ENCODE peak calls at places on chromosomes 5 and 9, in six cellular contexts. I is hepatocyte, T is endothelial cell of umbilical vein, C is HCT116, P is neural progenitor cell, U is GM23248. Z is an unnamed sample. For H3K79me2, the result is how much of the 10 kb centered on the place peaks cover.

GRCh38 chr9:110153431-110153830 is 54.5 kb downstream of the C9orf152 start:
- DNase-seq in I (no peak), T (no peak), C (no peak), P (no peak), U (peak), Z (no peak)

GRCh38 chr5:143355710-143356109 is 47.8 kb downstream of the NR3C1 start:
- DNase-seq in I (peak), T (peak), C (peak), P (no peak), U (peak), Z (peak)

GRCh38 chr9:77543131-77543822 is 104.8 kb downstream of the GNA14 start:
- DNase-seq in I (no peak), T (no peak), C (no peak), P (no peak), U (no peak), Z (no peak)

GRCh38 chr9:18393340-18394130 is 80.4 kb upstream of the ADAMTSL1 start:
- DNase-seq in I (peak), T (peak), C (peak), P (no peak), U (peak), Z (peak)

GRCh38 chr9:78620764-78621163 is 323.8 kb downstream of the PSAT1 start:
- DNase-seq in I (no peak), T (no peak), C (no peak), P (no peak), U (peak), Z (peak)

GRCh38 chr9:13487071-13487470 is 207.6 kb upstream of the MPDZ start:
- DNase-seq in I (no peak), T (no peak), C (no peak), P (no peak), U (no peak), Z (no peak)

GRCh38 chr9:69376651-69377050 is 51.6 kb downstream of the ENTREP1 start:
- DNase-seq in I (peak), T (peak), C (no peak), P (no peak), U (peak), Z (peak)

GRCh38 chr9:135218331-135219225 is 131.1 kb downstream of the OLFM1 start:
- DNase-seq in I (no peak), T (no peak), C (no peak), P (peak), U (peak), Z (no peak)

GRCh38 chr9:76684213-76684612 is 80.0 kb upstream of the PCA3 start:
- DNase-seq in I (no peak), T (no peak), C (no peak), P (no peak), U (no peak), Z (no peak)

GRCh38 chr5:2735996-2736395 is 15.5 kb downstream of the IRX2 start:
- DNase-seq in I (no peak), T (no peak), C (no peak), P (no peak), U (no peak), Z (no peak)

GRCh38 chr5:148949871-148950863 is 112.7 kb downstream of the SH3TC2 start:
- DNase-seq in I (peak), T (no peak), C (no peak), P (no peak), U (peak), Z (no peak)
- H3K27ac ChIP-seq in I (no peak), T (no peak), C (no peak), P (no peak), U (no peak), Z (no peak)

DNA sequence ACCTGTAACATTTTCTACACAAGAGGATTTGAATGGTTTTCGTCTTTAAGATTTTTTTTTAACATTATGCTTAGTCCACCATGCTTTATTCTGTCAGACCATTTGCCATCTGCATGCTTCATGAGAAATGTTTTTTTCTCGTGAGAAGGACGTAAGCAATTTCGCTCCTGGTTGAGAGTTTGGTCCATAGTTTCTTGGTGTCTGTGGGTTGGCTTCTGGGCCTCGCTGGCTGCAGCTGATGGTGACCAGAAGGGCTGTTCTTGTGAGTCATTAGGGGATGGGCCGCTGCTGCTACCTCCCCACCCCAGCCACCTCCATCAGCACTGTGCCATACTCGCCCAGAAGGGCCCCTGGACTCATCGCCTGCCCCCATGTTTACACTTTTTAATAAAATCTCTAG is 11.4 kb downstream of the SYK start:
- DNase-seq in I (no peak), T (no peak), C (no peak), P (no peak), U (no peak), Z (no peak)
- H3K79me2 ChIP-seq in I (under half), T (under half), C (under half), P (under half), U (under half), Z (under half)

GRCh38 chr9:22383720-22384119 is 62.9 kb upstream of the DMRTA1 start:
- DNase-seq in I (no peak), T (no peak), C (no peak), P (peak), U (no peak), Z (peak)

GRCh38 chr9:22374021-22374420 is 72.6 kb upstream of the DMRTA1 start:
- DNase-seq in I (no peak), T (no peak), C (no peak), P (no peak), U (no peak), Z (no peak)

GRCh38 chr9:22381170-22381569 is 65.5 kb upstream of the DMRTA1 start:
- DNase-seq in I (no peak), T (no peak), C (no peak), P (peak), U (no peak), Z (no peak)

GRCh38 chr9:22382331-22382730 is 64.3 kb upstream of the DMRTA1 start:
- DNase-seq in I (no peak), T (no peak), C (no peak), P (no peak), U (no peak), Z (no peak)

GRCh38 chr9:22379272-22379671 is 67.4 kb upstream of the DMRTA1 start:
- DNase-seq in I (no peak), T (no peak), C (no peak), P (no peak), U (no peak), Z (no peak)
- H2AFZ ChIP-seq in I (no peak), T (no peak), C (no peak), P (no peak), U (no peak), Z (no peak)

GRCh38 chr9:33329117-33329563 is 38.8 kb downstream of the NFX1 start:
- DNase-seq in I (peak), T (peak), C (no peak), P (no peak), U (peak), Z (peak)
- H3K27ac ChIP-seq in I (peak), T (peak), C (no peak), P (no peak), U (peak), Z (peak)

Z was measured in astrocyte.